ENCODE peak calls at places on chromosomes 7 and 10, in nine cellular contexts. P, B, R, L, H, U, Y, N and S are unnamed samples.

GRCh38 chr10:48444266-48444665 is 137.8 kb downstream of the MAPK8 start:
- DNase-seq in P (no peak), B (peak), R (peak), L (peak), H (peak), U (no peak), Y (no peak), N (peak), S (no peak)

GRCh38 chr10:116688241-116688711 is 54.1 kb downstream of the HSPA12A start:
- DNase-seq in P (no peak), B (no peak), R (no peak), L (no peak), H (no peak), U (no peak), Y (no peak), N (no peak), S (no peak)

GRCh38 chr7:25994433-25994988 is 157.5 kb upstream of the NFE2L3 start:
- DNase-seq in P (no peak), B (no peak), R (no peak), L (no peak), H (no peak), U (no peak), Y (no peak), N (no peak), S (no peak)

GRCh38 chr10:90893190-90893589 is 21.4 kb downstream of the RPP30 start:
- DNase-seq in P (no peak), B (no peak), R (no peak), L (no peak), H (no peak), U (no peak), Y (no peak), N (no peak), S (no peak)

GRCh38 chr7:141511370-141512335 is 39.6 kb upstream of the AGK start:
- DNase-seq in P (no peak), B (peak), R (peak), L (peak), H (no peak), U (no peak), Y (no peak), N (peak), S (no peak)

GRCh38 chr7:150370612-150371071 is 2.0 kb downstream of the REPIN1 start:
- DNase-seq in P (no peak), B (peak), R (peak), L (no peak), H (no peak), U (no peak), Y (no peak), N (no peak), S (no peak)

GRCh38 chr7:6442114-6442513 is 5.6 kb downstream of the DAGLB start:
- DNase-seq in P (no peak), B (no peak), R (no peak), L (no peak), H (no peak), U (no peak), Y (no peak), N (no peak), S (no peak)

GRCh38 chr10:124417846-124418725 is 637 bp downstream of the OAT start:
- DNase-seq in P (peak), B (peak), R (peak), L (peak), H (no peak), U (peak), Y (peak), N (peak), S (peak)

GRCh38 chr7:54559401-54559800 is 17.2 kb downstream of the VSTM2A start:
- DNase-seq in P (no peak), B (peak), R (no peak), L (no peak), H (no peak), U (no peak), Y (no peak), N (no peak), S (no peak)

GRCh38 chr10:124069341-124069740 is 24.1 kb downstream of the CHST15 start:
- DNase-seq in P (no peak), B (peak), R (no peak), L (no peak), H (no peak), U (no peak), Y (no peak), N (no peak), S (no peak)

GRCh38 chr10:73554729-73555128 is 36.4 kb downstream of the USP54 start:
- DNase-seq in P (no peak), B (no peak), R (no peak), L (no peak), H (no peak), U (no peak), Y (no peak), N (no peak), S (no peak)

GRCh38 chr7:65731562-65732035 is 141.3 kb upstream of the VKORC1L1 start:
- DNase-seq in P (no peak), B (peak), R (peak), L (peak), H (no peak), U (no peak), Y (no peak), N (peak), S (no peak)

GRCh38 chr7:136114966-136115762 is 138.0 kb upstream of the MTPN start:
- DNase-seq in P (no peak), B (peak), R (peak), L (peak), H (peak), U (peak), Y (peak), N (peak), S (peak)

GRCh38 chr10:61217851-61218565 is 235.2 kb downstream of the TMEM26 start:
- DNase-seq in P (no peak), B (no peak), R (no peak), L (no peak), H (no peak), U (no peak), Y (no peak), N (no peak), S (no peak)

GRCh38 chr7:82810558-82811259 is 352.0 kb downstream of the PCLO start:
- DNase-seq in P (no peak), B (peak), R (peak), L (peak), H (peak), U (no peak), Y (no peak), N (no peak), S (peak)

GRCh38 chr10:107163904-107164861 is at the start of gene SORCS1:
- DNase-seq in P (peak), B (peak), R (peak), L (peak), H (no peak), U (peak), Y (peak), N (no peak), S (no peak)

GRCh38 chr10:111999205-111999914 is 184.2 kb downstream of the GPAM start:
- DNase-seq in P (no peak), B (no peak), R (peak), L (no peak), H (no peak), U (no peak), Y (no peak), N (no peak), S (no peak)

GRCh38 chr7:24764972-24765744 is 7.9 kb upstream of the GSDME start:
- DNase-seq in P (no peak), B (no peak), R (no peak), L (no peak), H (no peak), U (no peak), Y (no peak), N (no peak), S (peak)

GRCh38 chr7:857661-858060 is 18.7 kb upstream of the GET4 start:
- DNase-seq in P (no peak), B (no peak), R (no peak), L (no peak), H (no peak), U (no peak), Y (no peak), N (no peak), S (no peak)

GRCh38 chr7:94996331-94996730 is 88.9 kb downstream of the PPP1R9A start:
- DNase-seq in P (no peak), B (no peak), R (no peak), L (no peak), H (no peak), U (no peak), Y (no peak), N (no peak), S (no peak)

GRCh38 chr10:114704720-114705119 is 46.6 kb upstream of the ABLIM1 start:
- DNase-seq in P (no peak), B (no peak), R (no peak), L (no peak), H (no peak), U (no peak), Y (no peak), N (no peak), S (no peak)

GRCh38 chr7:138021889-138022288 is 20.0 kb upstream of the CREB3L2 start:
- DNase-seq in P (no peak), B (no peak), R (no peak), L (no peak), H (no peak), U (no peak), Y (no peak), N (no peak), S (no peak)

GRCh38 chr10:45023426-45023825 is 22.7 kb downstream of the ZNF22 start:
- DNase-seq in P (no peak), B (no peak), R (peak), L (no peak), H (no peak), U (no peak), Y (no peak), N (no peak), S (no peak)

GRCh38 chr10:93149761-93150160 is 76.1 kb downstream of the CYP26A1 start:
- DNase-seq in P (no peak), B (no peak), R (no peak), L (no peak), H (no peak), U (no peak), Y (no peak), N (no peak), S (no peak)

GRCh38 chr10:71270301-71270777 is 48.7 kb upstream of the SLC29A3 start:
- DNase-seq in P (no peak), B (peak), R (peak), L (peak), H (peak), U (no peak), Y (peak), N (peak), S (peak)

GRCh38 chr10:130711072-130711471 is 574.9 kb downstream of the GLRX3 start:
- DNase-seq in P (no peak), B (no peak), R (peak), L (no peak), H (no peak), U (no peak), Y (no peak), N (no peak), S (no peak)

GRCh38 chr10:60414877-60415585 is 25.4 kb upstream of the ANK3 start:
- DNase-seq in P (peak), B (peak), R (peak), L (no peak), H (no peak), U (no peak), Y (no peak), N (no peak), S (no peak)

GRCh38 chr7:66697451-66698438 is 42.8 kb upstream of the RABGEF1 start:
- DNase-seq in P (no peak), B (peak), R (peak), L (no peak), H (no peak), U (no peak), Y (peak), N (no peak), S (peak)

GRCh38 chr10:78335691-78336401 is 302.2 kb downstream of the RPS24 start:
- DNase-seq in P (peak), B (no peak), R (no peak), L (peak), H (no peak), U (no peak), Y (peak), N (no peak), S (peak)

GRCh38 chr10:58704226-58705200 is 191.8 kb downstream of the BICC1 start:
- DNase-seq in P (no peak), B (no peak), R (peak), L (no peak), H (no peak), U (no peak), Y (no peak), N (no peak), S (no peak)
- H3K4me3 ChIP-seq in P (no peak), B (no peak), R (no peak), L (no peak), H (no peak), U (no peak), Y (no peak), N (no peak), S (no peak)

DNA sequence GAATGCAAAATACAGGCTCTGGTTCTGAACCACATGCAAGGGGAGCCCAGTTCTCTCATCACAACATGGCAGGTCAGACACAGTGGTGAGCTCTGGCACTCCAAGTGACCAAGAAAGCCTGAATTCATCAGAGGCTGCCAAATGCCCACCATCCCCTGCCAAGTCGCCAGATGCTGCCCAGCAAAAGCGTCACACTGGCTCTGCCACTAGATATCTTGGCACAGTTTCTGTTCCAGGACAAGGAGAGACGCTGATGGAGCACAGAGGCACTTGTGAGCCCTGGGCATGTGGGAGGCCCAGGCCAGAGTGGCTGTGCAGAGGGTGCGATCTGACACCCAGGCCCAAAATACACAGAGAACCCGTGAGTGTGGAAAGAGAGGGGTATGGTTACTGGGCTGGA is 57.8 kb downstream of the GAD2 start:
- DNase-seq in P (no peak), B (no peak), R (no peak), L (peak), H (no peak), U (no peak), Y (no peak), N (no peak), S (no peak)
- H3K4me3 ChIP-seq in P (no peak), B (no peak), R (no peak), L (no peak), H (no peak), U (no peak), Y (no peak), N (no peak), S (no peak)

DNA sequence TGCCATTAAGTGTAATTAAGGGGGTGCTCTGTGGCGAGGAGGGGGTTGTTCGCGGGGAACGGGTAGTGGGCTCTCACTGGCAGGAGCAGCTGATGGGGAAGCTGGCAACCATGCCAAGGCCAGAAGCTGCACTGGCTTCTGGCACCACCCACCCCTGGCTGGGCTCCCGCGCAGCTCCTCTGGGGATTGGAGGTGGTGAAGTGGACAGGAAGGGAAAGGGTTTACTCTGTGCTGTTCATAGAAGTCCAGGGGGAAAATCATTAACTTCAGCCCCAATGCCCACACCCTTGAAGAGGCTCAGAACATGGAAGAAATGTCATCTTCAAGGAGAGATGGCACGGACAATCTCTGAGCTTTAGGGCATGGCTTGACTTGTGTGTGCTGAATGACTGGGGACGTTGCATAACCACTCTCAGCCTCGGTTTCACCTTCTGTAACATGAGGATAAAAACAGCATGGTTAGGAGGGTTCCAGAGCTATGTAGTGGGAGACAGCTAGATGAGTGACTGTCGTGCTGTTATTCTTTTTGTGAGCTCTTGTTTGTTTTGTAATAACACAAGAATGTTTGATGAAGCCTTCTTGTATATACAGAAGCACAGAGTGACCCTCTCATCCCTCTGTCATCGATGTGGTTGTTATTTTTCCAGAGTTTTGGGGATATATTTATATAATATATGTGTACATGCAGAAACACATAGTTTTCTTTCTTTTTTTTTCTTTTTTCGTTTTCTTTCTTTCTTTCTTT is 29.9 kb downstream of the KAZALD1 start:
- DNase-seq in P (no peak), B (peak), R (no peak), L (no peak), H (no peak), U (no peak), Y (no peak), N (no peak), S (no peak)
- H3K4me3 ChIP-seq in P (no peak), B (no peak), R (no peak), L (no peak), H (no peak), U (no peak), Y (no peak), N (no peak), S (no peak)

GRCh38 chr10:33186150-33186549 is 148.3 kb downstream of the NRP1 start:
- DNase-seq in P (no peak), B (no peak), R (no peak), L (no peak), H (no peak), U (no peak), Y (no peak), N (no peak), S (no peak)

GRCh38 chr10:33190406-33190805 is 144.1 kb downstream of the NRP1 start:
- DNase-seq in P (no peak), B (no peak), R (no peak), L (no peak), H (no peak), U (no peak), Y (no peak), N (no peak), S (no peak)

GRCh38 chr10:33189373-33189772 is 145.1 kb downstream of the NRP1 start:
- DNase-seq in P (no peak), B (no peak), R (peak), L (no peak), H (no peak), U (no peak), Y (no peak), N (no peak), S (no peak)

GRCh38 chr10:33183658-33184057 is 150.8 kb downstream of the NRP1 start:
- DNase-seq in P (no peak), B (peak), R (no peak), L (no peak), H (no peak), U (no peak), Y (no peak), N (no peak), S (no peak)

GRCh38 chr10:33187427-33187999 is 147.0 kb downstream of the NRP1 start:
- DNase-seq in P (no peak), B (no peak), R (no peak), L (peak), H (no peak), U (no peak), Y (no peak), N (no peak), S (no peak)
- H3K4me3 ChIP-seq in P (no peak), B (no peak), R (no peak), L (no peak), H (no peak), U (no peak), Y (no peak), N (no peak), S (no peak)

DNA sequence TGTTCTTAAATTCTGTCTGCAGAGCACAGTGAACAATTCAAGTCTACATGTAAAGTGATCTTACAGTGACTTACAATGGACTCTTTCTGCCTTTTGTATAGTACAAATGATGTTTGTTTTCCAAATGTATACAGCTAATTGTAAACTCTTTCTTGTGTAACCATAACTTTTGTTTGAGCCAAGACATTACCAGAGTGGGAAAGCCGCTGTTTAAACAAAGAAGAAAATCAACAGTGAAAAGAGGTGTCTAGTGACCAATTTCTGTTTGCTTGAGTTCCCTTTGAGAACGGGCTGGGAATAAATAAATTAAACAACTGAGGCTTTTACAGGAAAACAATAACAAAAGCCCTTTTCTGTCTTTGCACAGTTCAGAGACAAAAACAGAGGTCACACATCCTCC is 1163.3 kb downstream of the CNTNAP2 start:
- DNase-seq in P (no peak), B (no peak), R (peak), L (no peak), H (no peak), U (no peak), Y (no peak), N (no peak), S (no peak)
- H3K4me3 ChIP-seq in P (no peak), B (no peak), R (no peak), L (no peak), H (no peak), U (no peak), Y (no peak), N (no peak), S (no peak)

GRCh38 chr10:18505719-18506118 is 145.7 kb downstream of the NSUN6 start:
- DNase-seq in P (no peak), B (no peak), R (no peak), L (no peak), H (no peak), U (no peak), Y (no peak), N (no peak), S (no peak)
- H3K4me3 ChIP-seq in P (no peak), B (no peak), R (no peak), L (no peak), H (no peak), U (no peak), Y (no peak), N (no peak), S (no peak)

DNA sequence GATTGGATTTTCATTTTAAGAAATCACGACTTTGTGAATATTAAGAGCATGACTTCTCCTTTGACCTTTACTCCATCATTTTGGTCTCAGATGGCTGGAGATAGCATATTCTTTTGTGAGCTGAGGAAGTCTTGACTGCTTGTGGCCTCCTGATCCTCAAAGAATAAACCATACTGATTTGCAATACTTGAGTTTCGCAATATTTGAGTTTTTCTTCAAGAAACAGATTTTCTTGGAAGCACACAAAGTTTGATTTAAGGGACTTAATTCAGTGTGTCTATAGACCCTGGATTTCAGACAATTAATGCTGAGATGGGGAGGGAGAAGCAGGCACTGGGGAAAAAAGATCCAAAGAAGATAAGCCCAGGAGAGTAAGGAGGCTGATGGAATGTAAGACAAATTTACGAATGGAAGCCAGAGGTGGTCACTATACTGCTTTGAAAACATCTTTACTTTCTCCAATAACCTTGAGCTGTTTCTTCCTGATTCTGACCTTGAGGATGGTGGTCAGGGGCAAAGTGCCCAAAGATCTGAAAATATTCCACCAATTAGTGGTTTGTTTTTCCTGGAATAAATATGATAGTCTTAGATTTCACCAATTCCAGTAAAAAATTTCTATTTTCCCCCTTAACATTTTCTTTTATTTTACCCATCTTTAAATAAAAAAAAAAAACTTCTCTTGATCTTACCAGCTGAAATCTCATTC is 7.5 kb downstream of the EPDR1 start:
- DNase-seq in P (no peak), B (no peak), R (no peak), L (no peak), H (no peak), U (no peak), Y (no peak), N (no peak), S (no peak)
- H3K4me3 ChIP-seq in P (no peak), B (no peak), R (no peak), L (no peak), H (no peak), U (no peak), Y (no peak), N (no peak), S (no peak)

GRCh38 chr7:130907439-130907838 is 173.4 kb upstream of the KLF14 start:
- DNase-seq in P (no peak), B (no peak), R (no peak), L (no peak), H (no peak), U (no peak), Y (no peak), N (no peak), S (no peak)
- H3K4me3 ChIP-seq in P (no peak), B (no peak), R (no peak), L (no peak), H (no peak), U (no peak), Y (no peak), N (no peak), S (no peak)

DNA sequence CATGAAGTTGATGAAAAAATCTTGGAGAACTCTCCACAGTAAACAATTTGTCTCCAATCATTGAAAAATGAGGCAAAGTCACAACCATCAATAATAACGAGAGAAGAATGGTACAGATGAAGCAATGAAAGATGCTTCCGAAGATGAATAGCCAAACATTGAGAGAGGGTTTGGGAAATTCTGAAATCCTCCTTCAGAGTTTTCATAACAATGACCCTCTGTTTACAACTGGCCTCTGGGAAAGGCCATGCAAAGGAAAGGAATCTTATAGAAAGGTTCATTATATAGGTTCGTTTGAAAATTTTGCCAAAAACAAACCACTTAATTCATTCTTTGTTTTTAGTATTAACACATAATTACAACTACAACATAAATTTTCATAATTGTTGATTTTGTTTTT is 166.5 kb downstream of the ABCA13 start:
- DNase-seq in P (no peak), B (no peak), R (no peak), L (no peak), H (no peak), U (no peak), Y (no peak), N (no peak), S (no peak)
- H3K4me3 ChIP-seq in P (no peak), B (no peak), R (no peak), L (no peak), H (no peak), U (no peak), Y (no peak), N (no peak), S (no peak)